ENCODE peak calls at places on chromosomes 13 and 19, in five cellular contexts. One of them, this sample, is unnamed.

GRCh38 chr19:4007836-4008539 is 452 bp downstream of the PIAS4 start:
- DNase-seq in neural progenitor cell: peak
- DNase-seq in GM23338: peak
- DNase-seq in tibial artery: no peak
- DNase-seq in CD4-positive, alpha-beta memory T cell: peak
- DNase-seq in this sample: no peak

GRCh38 chr13:44268965-44269364 is 104.7 kb upstream of the SERP2 start:
- DNase-seq in tibial artery: no peak
- DNase-seq in GM23338: no peak
- DNase-seq in CD4-positive, alpha-beta memory T cell: no peak
- DNase-seq in neural progenitor cell: no peak
- DNase-seq in this sample: no peak

GRCh38 chr19:29290853-29291252 is 77.9 kb upstream of the UQCRFS1 start:
- DNase-seq in neural progenitor cell: peak
- DNase-seq in tibial artery: peak
- DNase-seq in GM23338: peak
- DNase-seq in CD4-positive, alpha-beta memory T cell: no peak
- DNase-seq in this sample: no peak

GRCh38 chr19:32677657-32678056 is 2.0 kb downstream of the RGS9BP start:
- DNase-seq in tibial artery: no peak
- DNase-seq in CD4-positive, alpha-beta memory T cell: no peak
- DNase-seq in GM23338: peak
- DNase-seq in neural progenitor cell: peak
- DNase-seq in this sample: no peak

GRCh38 chr19:33385956-33386355 is 12.4 kb downstream of the CEBPG start:
- DNase-seq in tibial artery: no peak
- DNase-seq in neural progenitor cell: no peak
- DNase-seq in CD4-positive, alpha-beta memory T cell: no peak
- DNase-seq in GM23338: no peak
- DNase-seq in this sample: no peak

GRCh38 chr13:91406619-91407018 is 8.2 kb downstream of the GPC5 start:
- DNase-seq in CD4-positive, alpha-beta memory T cell: peak
- DNase-seq in tibial artery: no peak
- DNase-seq in GM23338: peak
- DNase-seq in neural progenitor cell: peak
- DNase-seq in this sample: no peak

GRCh38 chr13:25990801-25991200 is 61.0 kb downstream of the SHISA2 start:
- DNase-seq in tibial artery: no peak
- DNase-seq in CD4-positive, alpha-beta memory T cell: no peak
- DNase-seq in neural progenitor cell: no peak
- DNase-seq in GM23338: no peak
- DNase-seq in this sample: no peak

GRCh38 chr13:112176746-112177119 is 109.8 kb downstream of the SOX1 start:
- DNase-seq in tibial artery: no peak
- DNase-seq in neural progenitor cell: no peak
- DNase-seq in GM23338: no peak
- DNase-seq in CD4-positive, alpha-beta memory T cell: no peak
- DNase-seq in this sample: peak

GRCh38 chr19:7790416-7790815 is 27.4 kb downstream of the CLEC4M start:
- DNase-seq in GM23338: no peak
- DNase-seq in neural progenitor cell: no peak
- DNase-seq in CD4-positive, alpha-beta memory T cell: no peak
- DNase-seq in tibial artery: no peak
- DNase-seq in this sample: peak

GRCh38 chr13:48653074-48654054 is at the start of gene CYSLTR2:
- DNase-seq in tibial artery: no peak
- DNase-seq in GM23338: peak
- DNase-seq in CD4-positive, alpha-beta memory T cell: peak
- DNase-seq in neural progenitor cell: peak
- DNase-seq in this sample: no peak

GRCh38 chr13:112929778-112930055 is 39.3 kb upstream of the MCF2L start:
- DNase-seq in GM23338: no peak
- DNase-seq in CD4-positive, alpha-beta memory T cell: no peak
- DNase-seq in neural progenitor cell: no peak
- DNase-seq in tibial artery: no peak
- DNase-seq in this sample: no peak

GRCh38 chr13:22696433-22696832 is 484.3 kb upstream of the SGCG start:
- DNase-seq in GM23338: peak
- DNase-seq in tibial artery: no peak
- DNase-seq in neural progenitor cell: no peak
- DNase-seq in CD4-positive, alpha-beta memory T cell: no peak
- DNase-seq in this sample: peak

GRCh38 chr19:13748169-13748884 is 16.0 kb upstream of the MRI1 start:
- DNase-seq in GM23338: peak
- DNase-seq in neural progenitor cell: peak
- DNase-seq in CD4-positive, alpha-beta memory T cell: no peak
- DNase-seq in tibial artery: no peak
- DNase-seq in this sample: no peak

GRCh38 chr13:39036212-39036611 is 1.7 kb downstream of the PROSER1 start:
- DNase-seq in tibial artery: no peak
- DNase-seq in neural progenitor cell: no peak
- DNase-seq in CD4-positive, alpha-beta memory T cell: no peak
- DNase-seq in GM23338: peak
- DNase-seq in this sample: no peak

GRCh38 chr19:13095934-13096890 is 6.4 kb downstream of the LYL1 start:
- DNase-seq in GM23338: peak
- DNase-seq in neural progenitor cell: peak
- DNase-seq in CD4-positive, alpha-beta memory T cell: peak
- DNase-seq in tibial artery: no peak
- DNase-seq in this sample: no peak

GRCh38 chr13:75855216-75855615 is 219.1 kb downstream of the LMO7 start:
- DNase-seq in tibial artery: no peak
- DNase-seq in CD4-positive, alpha-beta memory T cell: no peak
- DNase-seq in GM23338: no peak
- DNase-seq in neural progenitor cell: no peak
- DNase-seq in this sample: no peak

GRCh38 chr19:28213476-28214082 is 999.4 kb downstream of the UQCRFS1 start:
- DNase-seq in neural progenitor cell: no peak
- DNase-seq in tibial artery: no peak
- DNase-seq in CD4-positive, alpha-beta memory T cell: no peak
- DNase-seq in GM23338: peak
- DNase-seq in this sample: no peak

GRCh38 chr13:51849145-51850101 is 4.4 kb upstream of the TMEM272 start:
- DNase-seq in tibial artery: no peak
- DNase-seq in CD4-positive, alpha-beta memory T cell: peak
- DNase-seq in GM23338: peak
- DNase-seq in neural progenitor cell: peak
- DNase-seq in this sample: no peak

GRCh38 chr13:71213252-71213821 is 653.7 kb downstream of the DACH1 start:
- DNase-seq in CD4-positive, alpha-beta memory T cell: no peak
- DNase-seq in neural progenitor cell: no peak
- DNase-seq in GM23338: no peak
- DNase-seq in tibial artery: no peak
- DNase-seq in this sample: no peak

GRCh38 chr19:57351867-57352266 is 796 bp downstream of the ZNF304 start:
- DNase-seq in CD4-positive, alpha-beta memory T cell: no peak
- DNase-seq in tibial artery: no peak
- DNase-seq in neural progenitor cell: peak
- DNase-seq in GM23338: peak
- DNase-seq in this sample: no peak

GRCh38 chr19:16266586-16266942 is 58.1 kb upstream of the KLF2 start:
- DNase-seq in tibial artery: no peak
- DNase-seq in neural progenitor cell: no peak
- DNase-seq in CD4-positive, alpha-beta memory T cell: peak
- DNase-seq in GM23338: no peak
- DNase-seq in this sample: peak

GRCh38 chr13:94416454-94417080 is 62.9 kb downstream of the DCT start:
- DNase-seq in GM23338: peak
- DNase-seq in neural progenitor cell: peak
- DNase-seq in CD4-positive, alpha-beta memory T cell: no peak
- DNase-seq in tibial artery: no peak
- DNase-seq in this sample: no peak

GRCh38 chr13:27406178-27406939 is 18.1 kb upstream of the GTF3A start:
- DNase-seq in tibial artery: no peak
- DNase-seq in neural progenitor cell: peak
- DNase-seq in GM23338: peak
- DNase-seq in CD4-positive, alpha-beta memory T cell: peak
- DNase-seq in this sample: no peak

GRCh38 chr13:26038931-26039475 is 12.8 kb downstream of the SHISA2 start:
- DNase-seq in tibial artery: no peak
- DNase-seq in CD4-positive, alpha-beta memory T cell: no peak
- DNase-seq in neural progenitor cell: no peak
- DNase-seq in GM23338: no peak
- DNase-seq in this sample: no peak

GRCh38 chr19:39696418-39696817 is 7.9 kb upstream of the LGALS14 start:
- DNase-seq in GM23338: no peak
- DNase-seq in CD4-positive, alpha-beta memory T cell: no peak
- DNase-seq in tibial artery: no peak
- DNase-seq in neural progenitor cell: no peak
- DNase-seq in this sample: no peak

GRCh38 chr19:33273881-33274662 is 28.3 kb downstream of the CEBPA start:
- DNase-seq in GM23338: no peak
- DNase-seq in neural progenitor cell: no peak
- DNase-seq in tibial artery: no peak
- DNase-seq in CD4-positive, alpha-beta memory T cell: no peak
- DNase-seq in this sample: peak

GRCh38 chr19:17052439-17052838 is 22.8 kb downstream of the HAUS8 start:
- DNase-seq in CD4-positive, alpha-beta memory T cell: peak
- DNase-seq in GM23338: peak
- DNase-seq in tibial artery: no peak
- DNase-seq in neural progenitor cell: peak
- DNase-seq in this sample: no peak

GRCh38 chr13:76455960-76456359 is 430.2 kb downstream of the KCTD12 start:
- DNase-seq in neural progenitor cell: no peak
- DNase-seq in CD4-positive, alpha-beta memory T cell: no peak
- DNase-seq in GM23338: no peak
- DNase-seq in tibial artery: no peak
- DNase-seq in this sample: no peak

GRCh38 chr13:52010890-52011689 is at the start of gene ATP7B:
- DNase-seq in neural progenitor cell: peak
- DNase-seq in GM23338: peak
- DNase-seq in CD4-positive, alpha-beta memory T cell: peak
- DNase-seq in tibial artery: no peak
- DNase-seq in this sample: peak

GRCh38 chr13:112101360-112101930 is 34.5 kb downstream of the SOX1 start:
- DNase-seq in neural progenitor cell: no peak
- DNase-seq in GM23338: no peak
- DNase-seq in tibial artery: no peak
- DNase-seq in CD4-positive, alpha-beta memory T cell: no peak
- DNase-seq in this sample: no peak

GRCh38 chr13:74573654-74574053 is 439.4 kb upstream of the KLF12 start:
- DNase-seq in CD4-positive, alpha-beta memory T cell: no peak
- DNase-seq in neural progenitor cell: peak
- DNase-seq in tibial artery: no peak
- DNase-seq in GM23338: peak
- DNase-seq in this sample: no peak

GRCh38 chr19:54462713-54463530 is 656 bp downstream of the LENG9 start:
- DNase-seq in tibial artery: peak
- DNase-seq in GM23338: peak
- DNase-seq in CD4-positive, alpha-beta memory T cell: peak
- DNase-seq in neural progenitor cell: peak
- DNase-seq in this sample: peak

DNA sequence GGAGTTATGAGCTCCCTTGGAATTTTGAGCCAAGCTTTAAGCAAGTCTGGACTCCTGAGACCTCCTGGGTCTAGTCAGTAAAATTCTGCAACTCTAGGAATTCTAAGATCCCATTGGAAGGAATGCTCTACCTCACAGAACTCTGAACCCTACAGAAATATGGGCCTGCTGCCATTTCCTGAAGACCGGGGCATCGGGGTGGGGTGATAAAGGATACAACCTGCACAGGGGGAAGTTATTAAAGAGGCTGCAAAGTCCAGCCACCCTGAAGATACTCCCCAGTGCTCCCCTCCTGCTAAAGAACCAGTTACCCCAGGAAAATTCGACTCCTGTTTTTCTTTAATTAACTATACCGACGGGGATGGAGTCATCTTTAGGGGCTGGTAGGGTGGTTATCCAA is 2.4 kb upstream of the PPP1R37 start:
- DNase-seq in neural progenitor cell: no peak
- DNase-seq in tibial artery: no peak
- DNase-seq in CD4-positive, alpha-beta memory T cell: no peak
- DNase-seq in GM23338: no peak
- DNase-seq in this sample: no peak
- H3K27ac ChIP-seq in neural progenitor cell: peak
- H3K27ac ChIP-seq in tibial artery: peak
- H3K27ac ChIP-seq in CD4-positive, alpha-beta memory T cell: peak
- H3K27ac ChIP-seq in GM23338: peak
- H3K27ac ChIP-seq in this sample: peak

GRCh38 chr13:72920097-72920496 is 138.2 kb downstream of the PIBF1 start:
- DNase-seq in tibial artery: no peak
- DNase-seq in neural progenitor cell: no peak
- DNase-seq in GM23338: no peak
- DNase-seq in CD4-positive, alpha-beta memory T cell: no peak
- DNase-seq in this sample: no peak
- H3K4me3 ChIP-seq in tibial artery: no peak
- H3K4me3 ChIP-seq in neural progenitor cell: no peak
- H3K4me3 ChIP-seq in GM23338: no peak
- H3K4me3 ChIP-seq in CD4-positive, alpha-beta memory T cell: no peak
- H3K4me3 ChIP-seq in this sample: no peak

DNA sequence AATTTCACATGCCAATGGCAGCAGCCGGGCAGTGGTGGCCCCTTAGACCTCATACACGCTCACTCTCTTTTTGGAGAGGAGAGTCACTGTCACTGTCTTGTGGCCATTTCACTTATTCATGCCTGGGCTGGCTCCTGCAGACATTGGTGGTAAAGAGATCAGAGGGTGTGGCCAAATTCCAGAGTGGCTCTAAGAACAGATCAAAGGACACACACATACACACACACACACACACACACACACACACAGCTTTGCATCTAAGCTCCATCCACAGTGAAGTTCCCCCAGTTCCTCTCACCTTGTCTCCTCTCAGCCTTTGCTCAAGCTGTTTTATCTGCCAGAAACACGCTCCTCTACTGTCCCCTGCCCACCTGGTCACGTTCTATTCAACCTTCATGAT is 46.5 kb upstream of the KPNA3 start:
- DNase-seq in GM23338: peak
- DNase-seq in neural progenitor cell: peak
- DNase-seq in tibial artery: no peak
- DNase-seq in CD4-positive, alpha-beta memory T cell: no peak
- DNase-seq in this sample: no peak
- H3K27ac ChIP-seq in GM23338: no peak
- H3K27ac ChIP-seq in neural progenitor cell: no peak
- H3K27ac ChIP-seq in tibial artery: no peak
- H3K27ac ChIP-seq in CD4-positive, alpha-beta memory T cell: no peak
- H3K27ac ChIP-seq in this sample: no peak

GRCh38 chr19:18418725-18419194 is 438 bp upstream of the SSBP4 start:
- DNase-seq in tibial artery: peak
- DNase-seq in neural progenitor cell: no peak
- DNase-seq in CD4-positive, alpha-beta memory T cell: no peak
- DNase-seq in GM23338: peak
- DNase-seq in this sample: peak
- H3K4me3 ChIP-seq in tibial artery: peak
- H3K4me3 ChIP-seq in neural progenitor cell: peak
- H3K4me3 ChIP-seq in CD4-positive, alpha-beta memory T cell: peak
- H3K4me3 ChIP-seq in GM23338: peak
- H3K4me3 ChIP-seq in this sample: peak

GRCh38 chr19:1567848-1568227 is 287 bp downstream of the MEX3D start:
- DNase-seq in neural progenitor cell: peak
- DNase-seq in tibial artery: no peak
- DNase-seq in CD4-positive, alpha-beta memory T cell: no peak
- DNase-seq in GM23338: no peak
- DNase-seq in this sample: no peak
- H3K27ac ChIP-seq in neural progenitor cell: no peak
- H3K27ac ChIP-seq in tibial artery: no peak
- H3K27ac ChIP-seq in CD4-positive, alpha-beta memory T cell: no peak
- H3K27ac ChIP-seq in GM23338: no peak
- H3K27ac ChIP-seq in this sample: no peak

GRCh38 chr19:48551437-48552302 is at the start of gene SULT2B1:
- DNase-seq in tibial artery: no peak
- DNase-seq in neural progenitor cell: no peak
- DNase-seq in CD4-positive, alpha-beta memory T cell: no peak
- DNase-seq in GM23338: no peak
- DNase-seq in this sample: peak
- H3K4me3 ChIP-seq in tibial artery: no peak
- H3K4me3 ChIP-seq in neural progenitor cell: no peak
- H3K4me3 ChIP-seq in CD4-positive, alpha-beta memory T cell: no peak
- H3K4me3 ChIP-seq in GM23338: no peak
- H3K4me3 ChIP-seq in this sample: no peak